ENCODE peak calls at places on chromosomes 7 and 10, in seven cellular contexts. One of them, this sample, is unnamed.

GRCh38 chr10:133276435-133277201 is at the start of gene ADAM8:
- DNase-seq in progenitor cell of endocrine pancreas: peak
- DNase-seq in adrenal gland: no peak
- DNase-seq in AG04449: no peak
- DNase-seq in GM20000: peak
- DNase-seq in GM13976: peak
- DNase-seq in fibroblast of pulmonary artery: no peak
- DNase-seq in this sample: no peak

GRCh38 chr10:103800789-103801540 is 54.4 kb downstream of the SH3PXD2A start:
- DNase-seq in AG04449: no peak
- DNase-seq in GM13976: peak
- DNase-seq in GM20000: peak
- DNase-seq in fibroblast of pulmonary artery: no peak
- DNase-seq in progenitor cell of endocrine pancreas: no peak
- DNase-seq in adrenal gland: no peak
- DNase-seq in this sample: no peak

GRCh38 chr7:37694208-37695080 is 10.9 kb downstream of the GPR141 start:
- DNase-seq in progenitor cell of endocrine pancreas: no peak
- DNase-seq in AG04449: no peak
- DNase-seq in adrenal gland: no peak
- DNase-seq in GM13976: no peak
- DNase-seq in fibroblast of pulmonary artery: no peak
- DNase-seq in GM20000: no peak
- DNase-seq in this sample: no peak

GRCh38 chr10:94131885-94132284 is 138.2 kb downstream of the PLCE1 start:
- DNase-seq in progenitor cell of endocrine pancreas: no peak
- DNase-seq in GM13976: no peak
- DNase-seq in GM20000: no peak
- DNase-seq in adrenal gland: no peak
- DNase-seq in fibroblast of pulmonary artery: peak
- DNase-seq in AG04449: no peak
- DNase-seq in this sample: no peak

GRCh38 chr10:119221201-119221600 is 13.8 kb downstream of the GRK5 start:
- DNase-seq in AG04449: no peak
- DNase-seq in fibroblast of pulmonary artery: peak
- DNase-seq in progenitor cell of endocrine pancreas: no peak
- DNase-seq in GM13976: no peak
- DNase-seq in adrenal gland: no peak
- DNase-seq in GM20000: no peak
- DNase-seq in this sample: no peak

GRCh38 chr7:157228864-157229422 is 90.2 kb downstream of the UBE3C start:
- DNase-seq in GM20000: peak
- DNase-seq in AG04449: no peak
- DNase-seq in GM13976: no peak
- DNase-seq in progenitor cell of endocrine pancreas: peak
- DNase-seq in adrenal gland: no peak
- DNase-seq in fibroblast of pulmonary artery: peak
- DNase-seq in this sample: no peak

GRCh38 chr10:101356132-101356531 is 2.2 kb downstream of the BTRC start:
- DNase-seq in AG04449: no peak
- DNase-seq in adrenal gland: no peak
- DNase-seq in fibroblast of pulmonary artery: no peak
- DNase-seq in GM13976: no peak
- DNase-seq in GM20000: no peak
- DNase-seq in progenitor cell of endocrine pancreas: no peak
- DNase-seq in this sample: no peak

GRCh38 chr10:109889867-109890266 is 33.4 kb downstream of the XPNPEP1 start:
- DNase-seq in fibroblast of pulmonary artery: peak
- DNase-seq in GM13976: no peak
- DNase-seq in AG04449: peak
- DNase-seq in adrenal gland: no peak
- DNase-seq in GM20000: no peak
- DNase-seq in progenitor cell of endocrine pancreas: no peak
- DNase-seq in this sample: no peak

GRCh38 chr7:7978860-7979259 is 10.3 kb downstream of the GLCCI1 start:
- DNase-seq in AG04449: no peak
- DNase-seq in progenitor cell of endocrine pancreas: no peak
- DNase-seq in GM13976: no peak
- DNase-seq in GM20000: no peak
- DNase-seq in adrenal gland: no peak
- DNase-seq in fibroblast of pulmonary artery: no peak
- DNase-seq in this sample: no peak

GRCh38 chr7:102063736-102064135 is 222.9 kb upstream of the SH2B2 start:
- DNase-seq in AG04449: no peak
- DNase-seq in adrenal gland: no peak
- DNase-seq in GM13976: no peak
- DNase-seq in progenitor cell of endocrine pancreas: no peak
- DNase-seq in fibroblast of pulmonary artery: peak
- DNase-seq in GM20000: no peak
- DNase-seq in this sample: no peak

GRCh38 chr7:75637854-75638606 is 100.7 kb downstream of the HIP1 start:
- DNase-seq in GM20000: no peak
- DNase-seq in fibroblast of pulmonary artery: no peak
- DNase-seq in adrenal gland: no peak
- DNase-seq in AG04449: no peak
- DNase-seq in GM13976: no peak
- DNase-seq in progenitor cell of endocrine pancreas: no peak
- DNase-seq in this sample: no peak

GRCh38 chr7:123633553-123633952 is 22.1 kb upstream of the LMOD2 start:
- DNase-seq in progenitor cell of endocrine pancreas: no peak
- DNase-seq in adrenal gland: no peak
- DNase-seq in GM20000: no peak
- DNase-seq in GM13976: no peak
- DNase-seq in AG04449: no peak
- DNase-seq in fibroblast of pulmonary artery: peak
- DNase-seq in this sample: no peak

GRCh38 chr10:51937736-51938135 is 238.3 kb upstream of the CSTF2T start:
- DNase-seq in progenitor cell of endocrine pancreas: no peak
- DNase-seq in GM13976: no peak
- DNase-seq in adrenal gland: no peak
- DNase-seq in AG04449: peak
- DNase-seq in GM20000: no peak
- DNase-seq in fibroblast of pulmonary artery: peak
- DNase-seq in this sample: no peak

GRCh38 chr7:30755384-30756154 is 3.6 kb downstream of the INMT start:
- DNase-seq in progenitor cell of endocrine pancreas: no peak
- DNase-seq in AG04449: no peak
- DNase-seq in fibroblast of pulmonary artery: peak
- DNase-seq in adrenal gland: no peak
- DNase-seq in GM20000: no peak
- DNase-seq in GM13976: no peak
- DNase-seq in this sample: no peak

GRCh38 chr7:29853072-29853471 is 46.8 kb downstream of the WIPF3 start:
- DNase-seq in fibroblast of pulmonary artery: no peak
- DNase-seq in AG04449: no peak
- DNase-seq in progenitor cell of endocrine pancreas: no peak
- DNase-seq in GM13976: no peak
- DNase-seq in GM20000: no peak
- DNase-seq in adrenal gland: no peak
- DNase-seq in this sample: no peak

GRCh38 chr7:107020400-107020799 is 24.1 kb upstream of the PRKAR2B start:
- DNase-seq in GM13976: no peak
- DNase-seq in GM20000: no peak
- DNase-seq in fibroblast of pulmonary artery: no peak
- DNase-seq in AG04449: no peak
- DNase-seq in adrenal gland: no peak
- DNase-seq in progenitor cell of endocrine pancreas: no peak
- DNase-seq in this sample: no peak

GRCh38 chr7:4037308-4037707 is 644.8 kb upstream of the FOXK1 start:
- DNase-seq in GM20000: no peak
- DNase-seq in AG04449: no peak
- DNase-seq in progenitor cell of endocrine pancreas: no peak
- DNase-seq in adrenal gland: no peak
- DNase-seq in GM13976: no peak
- DNase-seq in fibroblast of pulmonary artery: no peak
- DNase-seq in this sample: no peak

GRCh38 chr10:101670635-101671034 is 24.3 kb downstream of the FBXW4 start:
- DNase-seq in progenitor cell of endocrine pancreas: no peak
- DNase-seq in fibroblast of pulmonary artery: no peak
- DNase-seq in GM20000: peak
- DNase-seq in GM13976: peak
- DNase-seq in adrenal gland: no peak
- DNase-seq in AG04449: no peak
- DNase-seq in this sample: peak

GRCh38 chr7:112336261-112336660 is 114.0 kb upstream of the IFRD1 start:
- DNase-seq in adrenal gland: no peak
- DNase-seq in AG04449: no peak
- DNase-seq in fibroblast of pulmonary artery: no peak
- DNase-seq in progenitor cell of endocrine pancreas: no peak
- DNase-seq in GM20000: no peak
- DNase-seq in GM13976: no peak
- DNase-seq in this sample: no peak

GRCh38 chr7:5350600-5351385 is 68.0 kb downstream of the SLC29A4 start:
- DNase-seq in AG04449: no peak
- DNase-seq in GM20000: no peak
- DNase-seq in progenitor cell of endocrine pancreas: no peak
- DNase-seq in GM13976: no peak
- DNase-seq in adrenal gland: no peak
- DNase-seq in fibroblast of pulmonary artery: no peak
- DNase-seq in this sample: no peak

GRCh38 chr7:98251251-98251843 is 685 bp downstream of the TECPR1 start:
- DNase-seq in adrenal gland: peak
- DNase-seq in GM13976: peak
- DNase-seq in progenitor cell of endocrine pancreas: no peak
- DNase-seq in GM20000: peak
- DNase-seq in AG04449: no peak
- DNase-seq in fibroblast of pulmonary artery: peak
- DNase-seq in this sample: peak

GRCh38 chr7:139886206-139886605 is 57.1 kb downstream of the TBXAS1 start:
- DNase-seq in AG04449: no peak
- DNase-seq in GM13976: no peak
- DNase-seq in progenitor cell of endocrine pancreas: no peak
- DNase-seq in fibroblast of pulmonary artery: no peak
- DNase-seq in adrenal gland: no peak
- DNase-seq in GM20000: no peak
- DNase-seq in this sample: no peak

GRCh38 chr10:5014936-5015335 is 11.3 kb upstream of the AKR1C2 start:
- DNase-seq in GM20000: no peak
- DNase-seq in AG04449: no peak
- DNase-seq in fibroblast of pulmonary artery: peak
- DNase-seq in progenitor cell of endocrine pancreas: no peak
- DNase-seq in adrenal gland: no peak
- DNase-seq in GM13976: no peak
- DNase-seq in this sample: no peak

GRCh38 chr7:2452643-2453270 is 23.4 kb downstream of the GRIFIN start:
- DNase-seq in GM13976: no peak
- DNase-seq in adrenal gland: no peak
- DNase-seq in progenitor cell of endocrine pancreas: no peak
- DNase-seq in GM20000: no peak
- DNase-seq in fibroblast of pulmonary artery: no peak
- DNase-seq in AG04449: no peak
- DNase-seq in this sample: no peak

GRCh38 chr7:28626629-28627262 is 214.4 kb downstream of the CREB5 start:
- DNase-seq in GM13976: peak
- DNase-seq in GM20000: peak
- DNase-seq in fibroblast of pulmonary artery: peak
- DNase-seq in adrenal gland: peak
- DNase-seq in AG04449: no peak
- DNase-seq in progenitor cell of endocrine pancreas: peak
- DNase-seq in this sample: no peak

GRCh38 chr7:71511361-71511807 is 379.4 kb downstream of the GALNT17 start:
- DNase-seq in fibroblast of pulmonary artery: no peak
- DNase-seq in GM13976: no peak
- DNase-seq in progenitor cell of endocrine pancreas: no peak
- DNase-seq in adrenal gland: no peak
- DNase-seq in GM20000: no peak
- DNase-seq in AG04449: no peak
- DNase-seq in this sample: no peak
- TF ChIP-seq CTCF in fibroblast of pulmonary artery: no peak
- TF ChIP-seq CTCF in GM13976: no peak
- TF ChIP-seq CTCF in progenitor cell of endocrine pancreas: no peak
- TF ChIP-seq CTCF in adrenal gland: no peak
- TF ChIP-seq CTCF in GM20000: no peak
- TF ChIP-seq CTCF in AG04449: no peak
- TF ChIP-seq CTCF in this sample: no peak

DNA sequence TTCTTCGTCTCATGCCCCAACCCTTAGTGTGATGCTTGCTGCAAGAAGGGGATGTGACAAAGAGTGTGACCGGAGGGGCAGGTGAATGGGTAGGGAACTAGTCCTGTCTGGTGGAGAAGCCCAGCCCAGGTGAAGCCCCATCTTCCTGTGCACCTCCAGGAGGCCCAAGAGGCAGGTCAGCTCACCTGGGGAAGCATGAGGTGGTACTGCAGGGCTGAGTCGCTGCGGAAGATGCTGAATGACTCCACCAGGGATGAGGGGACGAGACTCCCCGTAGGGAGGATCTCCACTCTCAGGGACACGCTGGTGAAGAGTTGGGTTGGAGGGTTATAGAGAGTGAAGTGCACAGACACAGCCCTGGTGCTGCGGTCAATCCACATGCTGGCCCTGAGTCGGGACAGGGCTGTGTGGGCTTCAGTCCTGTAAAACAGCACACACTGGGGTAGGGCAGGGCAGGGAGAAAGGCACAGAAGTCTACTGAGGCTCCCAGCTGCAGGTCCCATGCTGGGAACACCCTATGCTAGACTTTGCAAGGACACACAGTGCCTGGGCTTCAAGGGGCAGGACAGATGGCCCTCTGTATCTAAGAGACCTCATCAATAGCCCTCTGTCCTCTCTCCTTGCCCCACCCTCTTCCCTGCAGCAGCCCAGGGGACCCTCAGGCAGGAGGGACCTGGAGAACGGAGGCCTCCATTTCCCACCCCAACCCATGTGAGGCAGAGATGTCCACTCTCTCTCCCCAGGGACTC is 136.5 kb downstream of the PKD1L1 start:
- DNase-seq in fibroblast of pulmonary artery: no peak
- DNase-seq in GM13976: no peak
- DNase-seq in GM20000: no peak
- DNase-seq in adrenal gland: no peak
- DNase-seq in AG04449: no peak
- DNase-seq in progenitor cell of endocrine pancreas: no peak
- DNase-seq in this sample: no peak
- TF ChIP-seq CTCF in fibroblast of pulmonary artery: no peak
- TF ChIP-seq CTCF in GM13976: no peak
- TF ChIP-seq CTCF in GM20000: no peak
- TF ChIP-seq CTCF in adrenal gland: no peak
- TF ChIP-seq CTCF in AG04449: no peak
- TF ChIP-seq CTCF in progenitor cell of endocrine pancreas: no peak
- TF ChIP-seq CTCF in this sample: no peak

GRCh38 chr10:54402576-54402975 is 398.5 kb downstream of the PCDH15 start:
- DNase-seq in adrenal gland: no peak
- DNase-seq in AG04449: no peak
- DNase-seq in fibroblast of pulmonary artery: peak
- DNase-seq in progenitor cell of endocrine pancreas: no peak
- DNase-seq in GM13976: no peak
- DNase-seq in GM20000: no peak
- DNase-seq in this sample: no peak
- TF ChIP-seq CTCF in adrenal gland: peak
- TF ChIP-seq CTCF in AG04449: no peak
- TF ChIP-seq CTCF in fibroblast of pulmonary artery: peak
- TF ChIP-seq CTCF in progenitor cell of endocrine pancreas: peak
- TF ChIP-seq CTCF in GM13976: no peak
- TF ChIP-seq CTCF in GM20000: peak
- TF ChIP-seq CTCF in this sample: no peak

DNA sequence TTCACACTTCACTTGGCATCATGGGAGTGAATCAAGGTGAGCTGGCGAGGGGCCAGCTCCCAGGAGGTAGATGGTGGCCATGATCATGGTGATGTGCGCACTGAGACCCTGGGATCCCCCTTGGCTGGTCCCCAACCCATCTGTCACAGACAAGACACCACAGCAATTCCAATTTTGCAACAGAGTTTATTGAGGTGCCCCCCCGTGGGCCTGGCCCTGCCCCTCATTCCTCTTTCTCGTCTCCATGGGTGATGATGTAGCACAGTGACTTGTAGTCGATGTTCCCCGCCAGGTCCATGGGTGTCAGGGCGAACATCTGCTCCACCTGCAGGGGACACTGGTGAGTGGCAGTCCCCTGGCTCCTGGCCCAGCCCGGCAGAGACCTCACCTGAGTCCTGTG is 2.4 kb downstream of the MYL7 start:
- DNase-seq in GM20000: no peak
- DNase-seq in progenitor cell of endocrine pancreas: no peak
- DNase-seq in GM13976: no peak
- DNase-seq in AG04449: no peak
- DNase-seq in adrenal gland: no peak
- DNase-seq in fibroblast of pulmonary artery: no peak
- DNase-seq in this sample: no peak
- TF ChIP-seq CTCF in GM20000: no peak
- TF ChIP-seq CTCF in progenitor cell of endocrine pancreas: no peak
- TF ChIP-seq CTCF in GM13976: no peak
- TF ChIP-seq CTCF in AG04449: no peak
- TF ChIP-seq CTCF in adrenal gland: no peak
- TF ChIP-seq CTCF in fibroblast of pulmonary artery: no peak
- TF ChIP-seq CTCF in this sample: no peak